ENCODE peak calls at places on chromosomes 13 and 19, in seven cellular contexts. One of them, this sample, is unnamed.

GRCh38 chr13:49635599-49636433 is 7.5 kb downstream of the ARL11 start:
- DNase-seq in Panc1: no peak
- DNase-seq in body of pancreas: peak
- DNase-seq in sciatic nerve: no peak
- DNase-seq in effector memory CD4-positive, alpha-beta T cell: no peak
- DNase-seq in pancreas: no peak
- DNase-seq in stimulated activated CD8-positive, alpha-beta memory T cell treated with anti-CD3 and anti-CD28 coated beads, Interleukin-12 subunit alpha, Interleukin-12 subunit beta, amount 100 ng/mL, for 1 hour: peak
- DNase-seq in this sample: peak

GRCh38 chr13:35876601-35877000 is 254.6 kb downstream of the DCLK1 start:
- DNase-seq in sciatic nerve: no peak
- DNase-seq in Panc1: no peak
- DNase-seq in pancreas: no peak
- DNase-seq in effector memory CD4-positive, alpha-beta T cell: no peak
- DNase-seq in body of pancreas: no peak
- DNase-seq in stimulated activated CD8-positive, alpha-beta memory T cell treated with anti-CD3 and anti-CD28 coated beads, Interleukin-12 subunit alpha, Interleukin-12 subunit beta, amount 100 ng/mL, for 1 hour: no peak
- DNase-seq in this sample: no peak

GRCh38 chr19:49921871-49922755 is 6.9 kb upstream of the ATF5 start:
- DNase-seq in Panc1: no peak
- DNase-seq in effector memory CD4-positive, alpha-beta T cell: no peak
- DNase-seq in body of pancreas: no peak
- DNase-seq in stimulated activated CD8-positive, alpha-beta memory T cell treated with anti-CD3 and anti-CD28 coated beads, Interleukin-12 subunit alpha, Interleukin-12 subunit beta, amount 100 ng/mL, for 1 hour: no peak
- DNase-seq in sciatic nerve: no peak
- DNase-seq in pancreas: no peak
- DNase-seq in this sample: peak

GRCh38 chr13:33277946-33278345 is 7.6 kb downstream of the STARD13 start:
- DNase-seq in Panc1: no peak
- DNase-seq in pancreas: no peak
- DNase-seq in body of pancreas: no peak
- DNase-seq in effector memory CD4-positive, alpha-beta T cell: no peak
- DNase-seq in sciatic nerve: no peak
- DNase-seq in stimulated activated CD8-positive, alpha-beta memory T cell treated with anti-CD3 and anti-CD28 coated beads, Interleukin-12 subunit alpha, Interleukin-12 subunit beta, amount 100 ng/mL, for 1 hour: no peak
- DNase-seq in this sample: peak

GRCh38 chr19:17490411-17490810 is 20.1 kb downstream of the SLC27A1 start:
- DNase-seq in body of pancreas: no peak
- DNase-seq in Panc1: no peak
- DNase-seq in pancreas: no peak
- DNase-seq in stimulated activated CD8-positive, alpha-beta memory T cell treated with anti-CD3 and anti-CD28 coated beads, Interleukin-12 subunit alpha, Interleukin-12 subunit beta, amount 100 ng/mL, for 1 hour: no peak
- DNase-seq in effector memory CD4-positive, alpha-beta T cell: peak
- DNase-seq in sciatic nerve: no peak
- DNase-seq in this sample: no peak

GRCh38 chr13:23959231-23959862 is 62.0 kb upstream of the C1QTNF9B start:
- DNase-seq in Panc1: no peak
- DNase-seq in body of pancreas: no peak
- DNase-seq in stimulated activated CD8-positive, alpha-beta memory T cell treated with anti-CD3 and anti-CD28 coated beads, Interleukin-12 subunit alpha, Interleukin-12 subunit beta, amount 100 ng/mL, for 1 hour: no peak
- DNase-seq in pancreas: no peak
- DNase-seq in sciatic nerve: no peak
- DNase-seq in effector memory CD4-positive, alpha-beta T cell: no peak
- DNase-seq in this sample: peak

GRCh38 chr13:43270043-43270830 is 246.9 kb downstream of the DNAJC15 start:
- DNase-seq in Panc1: no peak
- DNase-seq in stimulated activated CD8-positive, alpha-beta memory T cell treated with anti-CD3 and anti-CD28 coated beads, Interleukin-12 subunit alpha, Interleukin-12 subunit beta, amount 100 ng/mL, for 1 hour: no peak
- DNase-seq in effector memory CD4-positive, alpha-beta T cell: no peak
- DNase-seq in pancreas: no peak
- DNase-seq in body of pancreas: no peak
- DNase-seq in sciatic nerve: no peak
- DNase-seq in this sample: peak

GRCh38 chr19:16888629-16889371 is at the start of gene F2RL3:
- DNase-seq in Panc1: no peak
- DNase-seq in stimulated activated CD8-positive, alpha-beta memory T cell treated with anti-CD3 and anti-CD28 coated beads, Interleukin-12 subunit alpha, Interleukin-12 subunit beta, amount 100 ng/mL, for 1 hour: no peak
- DNase-seq in pancreas: no peak
- DNase-seq in sciatic nerve: peak
- DNase-seq in body of pancreas: peak
- DNase-seq in effector memory CD4-positive, alpha-beta T cell: no peak
- DNase-seq in this sample: peak

This sample was measured in cardiac muscle cell.